ENCODE peak calls at places on chromosomes 16 and 17, in seven cellular contexts. One of them, this sample, is unnamed.

GRCh38 chr17:77804796-77805426 is 153.6 kb upstream of the TNRC6C start:
- DNase-seq in fibroblast of villous mesenchyme: no peak
- DNase-seq in MV-4-11: no peak
- DNase-seq in NCI-H82: no peak
- DNase-seq in iris pigment epithelial cell: no peak
- DNase-seq in adrenal gland: no peak
- DNase-seq in head of caudate nucleus: no peak
- DNase-seq in this sample: no peak

GRCh38 chr17:4583796-4584124 is 569 bp upstream of the SMTNL2 start:
- DNase-seq in adrenal gland: no peak
- DNase-seq in MV-4-11: peak; percentile 30
- DNase-seq in head of caudate nucleus: no peak
- DNase-seq in fibroblast of villous mesenchyme: no peak
- DNase-seq in iris pigment epithelial cell: peak; percentile 8
- DNase-seq in NCI-H82: peak; percentile 86
- DNase-seq in this sample: no peak

GRCh38 chr16:77434365-77435239 is at the start of gene ADAMTS18:
- DNase-seq in MV-4-11: no peak
- DNase-seq in iris pigment epithelial cell: no peak
- DNase-seq in fibroblast of villous mesenchyme: no peak
- DNase-seq in adrenal gland: no peak
- DNase-seq in head of caudate nucleus: no peak
- DNase-seq in NCI-H82: peak; percentile 45
- DNase-seq in this sample: no peak

GRCh38 chr16:55494994-55495421 is 13.9 kb upstream of the LPCAT2 start:
- DNase-seq in fibroblast of villous mesenchyme: peak; percentile 94
- DNase-seq in NCI-H82: peak; percentile 53
- DNase-seq in MV-4-11: peak; percentile 70
- DNase-seq in iris pigment epithelial cell: peak; percentile 81
- DNase-seq in adrenal gland: peak; percentile 53
- DNase-seq in head of caudate nucleus: peak; percentile 34
- DNase-seq in this sample: peak; percentile 78

GRCh38 chr17:12983986-12984932 is 33.6 kb downstream of the ELAC2 start:
- DNase-seq in head of caudate nucleus: no peak
- DNase-seq in adrenal gland: peak; percentile 48
- DNase-seq in iris pigment epithelial cell: peak; percentile 45
- DNase-seq in MV-4-11: no peak
- DNase-seq in fibroblast of villous mesenchyme: peak; percentile 34
- DNase-seq in NCI-H82: peak; percentile 36
- DNase-seq in this sample: no peak

GRCh38 chr17:51029568-51030463 is 90.9 kb downstream of the SPAG9 start:
- DNase-seq in fibroblast of villous mesenchyme: peak; percentile 86
- DNase-seq in head of caudate nucleus: no peak
- DNase-seq in MV-4-11: peak; percentile 29
- DNase-seq in NCI-H82: no peak
- DNase-seq in iris pigment epithelial cell: peak; percentile 65
- DNase-seq in adrenal gland: no peak
- DNase-seq in this sample: peak; percentile 79

GRCh38 chr17:65057520-65058075 is 1.1 kb upstream of the GNA13 start:
- DNase-seq in fibroblast of villous mesenchyme: no peak
- DNase-seq in NCI-H82: no peak
- DNase-seq in head of caudate nucleus: no peak
- DNase-seq in adrenal gland: peak; percentile 46
- DNase-seq in iris pigment epithelial cell: no peak
- DNase-seq in MV-4-11: no peak
- DNase-seq in this sample: no peak

GRCh38 chr17:28508325-28508724 is 2.2 kb downstream of the FOXN1 start:
- DNase-seq in iris pigment epithelial cell: no peak
- DNase-seq in adrenal gland: no peak
- DNase-seq in fibroblast of villous mesenchyme: no peak
- DNase-seq in MV-4-11: no peak
- DNase-seq in NCI-H82: peak; percentile 88
- DNase-seq in head of caudate nucleus: no peak
- DNase-seq in this sample: no peak

GRCh38 chr16:69408451-69408850 is 16.0 kb upstream of the CYB5B start:
- DNase-seq in head of caudate nucleus: no peak
- DNase-seq in MV-4-11: no peak
- DNase-seq in fibroblast of villous mesenchyme: no peak
- DNase-seq in adrenal gland: no peak
- DNase-seq in iris pigment epithelial cell: no peak
- DNase-seq in NCI-H82: no peak
- DNase-seq in this sample: no peak

GRCh38 chr17:15507001-15507400 is 39.6 kb upstream of the CDRT4 start:
- DNase-seq in iris pigment epithelial cell: no peak
- DNase-seq in NCI-H82: no peak
- DNase-seq in MV-4-11: no peak
- DNase-seq in fibroblast of villous mesenchyme: no peak
- DNase-seq in head of caudate nucleus: no peak
- DNase-seq in adrenal gland: no peak
- DNase-seq in this sample: no peak

GRCh38 chr16:85555549-85556455 is 57.3 kb upstream of the GSE1 start:
- DNase-seq in head of caudate nucleus: no peak
- DNase-seq in iris pigment epithelial cell: peak; percentile 48
- DNase-seq in fibroblast of villous mesenchyme: peak; percentile 80
- DNase-seq in NCI-H82: peak; percentile 97
- DNase-seq in adrenal gland: peak; percentile 75
- DNase-seq in MV-4-11: peak; percentile 60
- DNase-seq in this sample: no peak

GRCh38 chr17:30236297-30236624 is 764 bp upstream of the SLC6A4 start:
- DNase-seq in adrenal gland: no peak
- DNase-seq in iris pigment epithelial cell: no peak
- DNase-seq in NCI-H82: no peak
- DNase-seq in fibroblast of villous mesenchyme: no peak
- DNase-seq in head of caudate nucleus: no peak
- DNase-seq in MV-4-11: no peak
- DNase-seq in this sample: no peak

GRCh38 chr17:82065638-82066303 is at the start of gene DUS1L:
- DNase-seq in adrenal gland: peak; percentile 52
- DNase-seq in NCI-H82: peak; percentile 63
- DNase-seq in fibroblast of villous mesenchyme: peak; percentile 60
- DNase-seq in iris pigment epithelial cell: peak; percentile 46
- DNase-seq in head of caudate nucleus: peak; percentile 59
- DNase-seq in MV-4-11: peak; percentile 21
- DNase-seq in this sample: peak; percentile 73

GRCh38 chr17:27612160-27612767 is 18.7 kb upstream of the LGALS9 start:
- DNase-seq in fibroblast of villous mesenchyme: peak; percentile 66
- DNase-seq in iris pigment epithelial cell: peak; percentile 37
- DNase-seq in adrenal gland: no peak
- DNase-seq in MV-4-11: no peak
- DNase-seq in head of caudate nucleus: no peak
- DNase-seq in NCI-H82: no peak
- DNase-seq in this sample: no peak

GRCh38 chr16:89422527-89422904 is 67.8 kb downstream of the ANKRD11 start:
- DNase-seq in head of caudate nucleus: no peak
- DNase-seq in MV-4-11: peak; percentile 44
- DNase-seq in fibroblast of villous mesenchyme: peak; percentile 58
- DNase-seq in NCI-H82: no peak
- DNase-seq in iris pigment epithelial cell: peak; percentile 59
- DNase-seq in adrenal gland: peak; percentile 58
- DNase-seq in this sample: no peak

GRCh38 chr17:59753522-59754467 is 46.3 kb downstream of the VMP1 start:
- DNase-seq in MV-4-11: peak; percentile 80
- DNase-seq in head of caudate nucleus: no peak
- DNase-seq in adrenal gland: no peak
- DNase-seq in NCI-H82: peak; percentile 89
- DNase-seq in fibroblast of villous mesenchyme: peak; percentile 94
- DNase-seq in iris pigment epithelial cell: peak; percentile 91
- DNase-seq in this sample: peak; percentile 93

GRCh38 chr16:3519581-3519980 is 18.8 kb downstream of the CLUAP1 start:
- DNase-seq in head of caudate nucleus: no peak
- DNase-seq in adrenal gland: no peak
- DNase-seq in NCI-H82: no peak
- DNase-seq in MV-4-11: no peak
- DNase-seq in iris pigment epithelial cell: peak; percentile 12
- DNase-seq in fibroblast of villous mesenchyme: peak; percentile 55
- DNase-seq in this sample: no peak

GRCh38 chr17:19387921-19388521 is 1.0 kb upstream of the MFAP4 start:
- DNase-seq in NCI-H82: peak; percentile 75
- DNase-seq in MV-4-11: no peak
- DNase-seq in iris pigment epithelial cell: peak; percentile 74
- DNase-seq in adrenal gland: peak; percentile 65
- DNase-seq in head of caudate nucleus: no peak
- DNase-seq in fibroblast of villous mesenchyme: peak; percentile 87
- DNase-seq in this sample: no peak

GRCh38 chr17:80394629-80395216 is 20.2 kb upstream of the ENDOV start:
- DNase-seq in fibroblast of villous mesenchyme: no peak
- DNase-seq in adrenal gland: peak; percentile 47
- DNase-seq in iris pigment epithelial cell: no peak
- DNase-seq in MV-4-11: no peak
- DNase-seq in head of caudate nucleus: no peak
- DNase-seq in NCI-H82: no peak
- DNase-seq in this sample: no peak

GRCh38 chr16:85750827-85751641 is at the start of gene C16orf74:
- DNase-seq in NCI-H82: peak; percentile 31
- DNase-seq in MV-4-11: peak; percentile 32
- DNase-seq in fibroblast of villous mesenchyme: peak; percentile 50
- DNase-seq in iris pigment epithelial cell: peak; percentile 38
- DNase-seq in head of caudate nucleus: no peak
- DNase-seq in adrenal gland: no peak
- DNase-seq in this sample: peak; percentile 25

GRCh38 chr17:70905796-70906195 is 736.5 kb downstream of the KCNJ2 start:
- DNase-seq in NCI-H82: no peak
- DNase-seq in adrenal gland: peak; percentile 45
- DNase-seq in MV-4-11: peak; percentile 75
- DNase-seq in iris pigment epithelial cell: peak; percentile 99
- DNase-seq in fibroblast of villous mesenchyme: peak; percentile 94
- DNase-seq in head of caudate nucleus: no peak
- DNase-seq in this sample: peak; percentile 79

GRCh38 chr16:89363621-89364393 is 126.6 kb downstream of the ANKRD11 start:
- DNase-seq in iris pigment epithelial cell: peak; percentile 92
- DNase-seq in NCI-H82: no peak
- DNase-seq in MV-4-11: peak; percentile 66
- DNase-seq in head of caudate nucleus: no peak
- DNase-seq in fibroblast of villous mesenchyme: peak; percentile 84
- DNase-seq in adrenal gland: no peak
- DNase-seq in this sample: no peak

GRCh38 chr17:50072925-50073324 is 17.0 kb downstream of the ITGA3 start:
- DNase-seq in fibroblast of villous mesenchyme: peak; percentile 57
- DNase-seq in adrenal gland: no peak
- DNase-seq in NCI-H82: no peak
- DNase-seq in iris pigment epithelial cell: no peak
- DNase-seq in MV-4-11: no peak
- DNase-seq in head of caudate nucleus: no peak
- DNase-seq in this sample: no peak

GRCh38 chr16:10170016-10170415 is 12.2 kb downstream of the GRIN2A start:
- DNase-seq in NCI-H82: no peak
- DNase-seq in adrenal gland: no peak
- DNase-seq in MV-4-11: no peak
- DNase-seq in fibroblast of villous mesenchyme: no peak
- DNase-seq in head of caudate nucleus: no peak
- DNase-seq in iris pigment epithelial cell: no peak
- DNase-seq in this sample: no peak

GRCh38 chr17:64583055-64583454 is 76.3 kb downstream of the CEP95 start:
- DNase-seq in head of caudate nucleus: no peak
- DNase-seq in NCI-H82: no peak
- DNase-seq in adrenal gland: no peak
- DNase-seq in fibroblast of villous mesenchyme: no peak
- DNase-seq in MV-4-11: no peak
- DNase-seq in iris pigment epithelial cell: no peak
- DNase-seq in this sample: no peak

GRCh38 chr17:49359990-49360795 is 1.9 kb downstream of the ZNF652 start:
- DNase-seq in head of caudate nucleus: no peak
- DNase-seq in NCI-H82: peak; percentile 50
- DNase-seq in iris pigment epithelial cell: no peak
- DNase-seq in MV-4-11: no peak
- DNase-seq in fibroblast of villous mesenchyme: peak; percentile 42
- DNase-seq in adrenal gland: no peak
- DNase-seq in this sample: peak; percentile 60

GRCh38 chr17:17758443-17758842 is 77.2 kb downstream of the RAI1 start:
- DNase-seq in MV-4-11: no peak
- DNase-seq in iris pigment epithelial cell: no peak
- DNase-seq in NCI-H82: peak; percentile 95
- DNase-seq in head of caudate nucleus: no peak
- DNase-seq in adrenal gland: no peak
- DNase-seq in fibroblast of villous mesenchyme: no peak
- DNase-seq in this sample: no peak

GRCh38 chr16:24102120-24102740 is 153.9 kb upstream of the CACNG3 start:
- DNase-seq in NCI-H82: no peak
- DNase-seq in head of caudate nucleus: peak; percentile 28
- DNase-seq in iris pigment epithelial cell: no peak
- DNase-seq in adrenal gland: no peak
- DNase-seq in fibroblast of villous mesenchyme: no peak
- DNase-seq in MV-4-11: peak; percentile 3
- DNase-seq in this sample: peak; percentile 24

This sample was measured in OCI-M1.